ENCODE peak calls at places on chromosomes 16 and 17, in six cellular contexts. V is stimulated activated CD4-positive, alpha-beta T cell treated with anti-CD3 and anti-CD28 coated beads, Interleukin-2, amount 100 ng/mL, for 24 hours; D is non-pigmented ciliary epithelial cell; C is right atrium auricular region; H is HT-29; G is GM20000. F is an unnamed sample.

GRCh38 chr17:67461228-67461780 is 84.2 kb downstream of the PITPNC1 start:
- DNase-seq in V (no peak), D (no peak), C (no peak), H (no peak), G (no peak), F (no peak)

GRCh38 chr16:86430814-86431213 is 79.5 kb upstream of the FOXF1 start:
- DNase-seq in V (no peak), D (no peak), C (no peak), H (no peak), G (no peak), F (no peak)

GRCh38 chr16:31006086-31006385 is 4.4 kb downstream of the STX1B start:
- DNase-seq in V (no peak), D (no peak), C (no peak), H (no peak), G (no peak), F (no peak)

GRCh38 chr17:29237476-29238132 is 9.1 kb upstream of the CRYBA1 start:
- DNase-seq in V (no peak), D (no peak), C (no peak), H (no peak), G (no peak), F (no peak)

GRCh38 chr17:73643012-73643845 is 1.0 kb downstream of the SDK2 start:
- DNase-seq in V (peak), D (no peak), C (no peak), H (no peak), G (peak), F (no peak)

GRCh38 chr16:75909746-75910145 is 183.5 kb upstream of the CPHXL start:
- DNase-seq in V (no peak), D (no peak), C (no peak), H (no peak), G (no peak), F (no peak)

GRCh38 chr17:40346061-40346767 is 18.3 kb downstream of the GJD3 start:
- DNase-seq in V (no peak), D (no peak), C (no peak), H (no peak), G (no peak), F (no peak)

GRCh38 chr17:65283704-65284103 is 146.5 kb downstream of the RGS9 start:
- DNase-seq in V (no peak), D (no peak), C (peak), H (no peak), G (no peak), F (no peak)

GRCh38 chr17:45265823-45266222 is 3.9 kb upstream of the SPATA32 start:
- DNase-seq in V (no peak), D (no peak), C (no peak), H (no peak), G (no peak), F (no peak)

GRCh38 chr17:44913676-44914075 is 1.6 kb downstream of the GFAP start:
- DNase-seq in V (no peak), D (no peak), C (no peak), H (no peak), G (no peak), F (no peak)

GRCh38 chr17:28615260-28615940 is 1.4 kb upstream of the RSKR start:
- DNase-seq in V (no peak), D (no peak), C (no peak), H (no peak), G (no peak), F (no peak)

GRCh38 chr17:71422968-71423367 is 697.9 kb upstream of the SOX9 start:
- DNase-seq in V (no peak), D (no peak), C (no peak), H (no peak), G (no peak), F (no peak)

GRCh38 chr17:34997355-34997862 is 17.1 kb downstream of the LIG3 start:
- DNase-seq in V (no peak), D (peak), C (no peak), H (no peak), G (no peak), F (no peak)

GRCh38 chr17:55730808-55731207 is 8.1 kb upstream of the TMEM100 start:
- DNase-seq in V (no peak), D (no peak), C (no peak), H (no peak), G (no peak), F (no peak)

GRCh38 chr16:22926105-22926751 is 112.3 kb downstream of the HS3ST2 start:
- DNase-seq in V (no peak), D (no peak), C (no peak), H (no peak), G (no peak), F (no peak)

GRCh38 chr17:49576121-49576905 is 642 bp downstream of the NXPH3 start:
- DNase-seq in V (no peak), D (no peak), C (no peak), H (no peak), G (peak), F (peak)

GRCh38 chr16:57263585-57264351 is 18.7 kb downstream of the ARL2BP start:
- DNase-seq in V (no peak), D (no peak), C (no peak), H (no peak), G (no peak), F (no peak)

GRCh38 chr17:49260011-49260921 is 29.7 kb upstream of the PHOSPHO1 start:
- DNase-seq in V (peak), D (peak), C (peak), H (no peak), G (peak), F (no peak)

GRCh38 chr17:81305051-81305630 is 10.0 kb upstream of the SLC38A10 start:
- DNase-seq in V (no peak), D (no peak), C (no peak), H (no peak), G (no peak), F (no peak)

GRCh38 chr17:61980535-61980934 is 52.8 kb upstream of the INTS2 start:
- DNase-seq in V (no peak), D (no peak), C (no peak), H (no peak), G (no peak), F (no peak)

GRCh38 chr16:53465606-53466290 is 31.5 kb downstream of the RBL2 start:
- DNase-seq in V (no peak), D (peak), C (no peak), H (peak), G (no peak), F (no peak)

GRCh38 chr17:74177018-74177450 is 26.4 kb upstream of the RPL38 start:
- DNase-seq in V (no peak), D (no peak), C (no peak), H (no peak), G (no peak), F (no peak)

GRCh38 chr16:64428463-64428862 is 693.4 kb downstream of the CDH11 start:
- DNase-seq in V (no peak), D (peak), C (no peak), H (no peak), G (no peak), F (no peak)

GRCh38 chr17:42438600-42439567 is 15.8 kb upstream of the CAVIN1 start:
- DNase-seq in V (peak), D (no peak), C (no peak), H (no peak), G (no peak), F (no peak)

GRCh38 chr17:549197-550040 is 165.2 kb downstream of the VPS53 start:
- DNase-seq in V (no peak), D (no peak), C (no peak), H (no peak), G (no peak), F (no peak)

GRCh38 chr16:1808691-1809090 is 15.2 kb upstream of the IGFALS start:
- DNase-seq in V (no peak), D (no peak), C (no peak), H (no peak), G (no peak), F (no peak)

GRCh38 chr17:76716834-76717205 is 6.1 kb upstream of the MXRA7 start:
- DNase-seq in V (no peak), D (peak), C (no peak), H (no peak), G (no peak), F (no peak)

GRCh38 chr17:76017481-76018339 is 9.4 kb downstream of the EVPL start:
- DNase-seq in V (no peak), D (no peak), C (no peak), H (no peak), G (no peak), F (no peak)

GRCh38 chr16:21964353-21964752 is 11.2 kb downstream of the UQCRC2 start:
- DNase-seq in V (no peak), D (no peak), C (no peak), H (no peak), G (no peak), F (no peak)

GRCh38 chr16:50627419-50627818 is 53.7 kb downstream of the SNX20 start:
- DNase-seq in V (peak), D (no peak), C (peak), H (no peak), G (peak), F (peak)

GRCh38 chr16:1781758-1782407 is 488 bp downstream of the SPSB3 start:
- DNase-seq in V (peak), D (no peak), C (no peak), H (peak), G (peak), F (no peak)

GRCh38 chr16:51854401-51854951 is 692.5 kb downstream of the TOX3 start:
- DNase-seq in V (no peak), D (no peak), C (no peak), H (no peak), G (no peak), F (no peak)

GRCh38 chr16:78932395-78932794 is 668.1 kb downstream of the MAF start:
- DNase-seq in V (no peak), D (no peak), C (no peak), H (no peak), G (no peak), F (no peak)

GRCh38 chr17:42553866-42554249 is 1.1 kb downstream of the HSD17B1 start:
- DNase-seq in V (peak), D (no peak), C (no peak), H (peak), G (no peak), F (no peak)

GRCh38 chr16:27214084-27214961 is 11.0 kb downstream of the KDM8 start:
- DNase-seq in V (no peak), D (no peak), C (no peak), H (no peak), G (no peak), F (no peak)

GRCh38 chr17:40915199-40915661 is 22.2 kb downstream of the KRT23 start:
- DNase-seq in V (no peak), D (peak), C (no peak), H (peak), G (peak), F (no peak)

F was measured in NCI-H1436.